ENCODE peak calls at places on chromosomes 2 and 18, in ten cellular contexts. B is HAP-1; N is prostate gland; F is thyroid gland; X is foreskin fibroblast; Y is astrocyte of the spinal cord; J is cardiac muscle cell; A is CD4-positive, alpha-beta memory T cell; C is bronchial epithelial cell; I is adrenal gland. V is an unnamed sample.

GRCh38 chr2:152611458-152612231 is 105.6 kb downstream of the PRPF40A start:
- DNase-seq in Y (peak), F (peak), A (no peak), B (no peak), X (peak), N (no peak), C (peak), J (no peak), I (peak), V (peak)

GRCh38 chr18:27473359-27473758 is 288.3 kb upstream of the CHST9 start:
- DNase-seq in X (no peak), A (no peak), F (no peak), I (no peak), B (no peak), Y (no peak), J (no peak), C (no peak), N (no peak), V (no peak)

GRCh38 chr2:33013684-33014110 is 66.9 kb downstream of the LTBP1 start:
- DNase-seq in F (no peak), A (no peak), X (peak), C (peak), I (no peak), N (no peak), Y (peak), B (no peak), J (no peak), V (no peak)

GRCh38 chr2:212032032-212032431 is 506.6 kb downstream of the ERBB4 start:
- DNase-seq in N (no peak), Y (peak), X (peak), F (no peak), J (no peak), B (no peak), C (peak), A (no peak), I (no peak), V (no peak)

GRCh38 chr2:235320341-235320740 is 173.5 kb upstream of the AGAP1 start:
- DNase-seq in C (no peak), J (no peak), F (no peak), N (no peak), B (no peak), A (no peak), X (no peak), I (no peak), Y (no peak), V (no peak)

GRCh38 chr2:106852103-106852502 is 33.9 kb downstream of the ST6GAL2 start:
- DNase-seq in C (no peak), A (no peak), I (no peak), Y (no peak), X (no peak), F (no peak), J (no peak), N (no peak), B (no peak), V (no peak)

GRCh38 chr2:199019898-199020507 is 437.7 kb downstream of the SATB2 start:
- DNase-seq in F (peak), Y (peak), B (no peak), X (peak), N (no peak), C (peak), A (no peak), I (no peak), J (peak), V (peak)

GRCh38 chr2:128384446-128384845 is 65.8 kb upstream of the HS6ST1 start:
- DNase-seq in Y (no peak), F (peak), N (no peak), J (no peak), A (no peak), C (no peak), I (no peak), X (no peak), B (no peak), V (no peak)

GRCh38 chr2:238818576-238818975 is 29.3 kb upstream of the TWIST2 start:
- DNase-seq in N (no peak), A (no peak), B (no peak), C (peak), X (no peak), Y (no peak), I (no peak), J (no peak), F (no peak), V (no peak)

GRCh38 chr2:52611757-52612156 is 1155.8 kb upstream of the CHAC2 start:
- DNase-seq in J (no peak), A (no peak), C (no peak), X (no peak), Y (no peak), N (no peak), F (no peak), B (no peak), I (no peak), V (no peak)

GRCh38 chr2:69453475-69454129 is 16.4 kb upstream of the NFU1 start:
- DNase-seq in N (no peak), X (no peak), F (peak), A (no peak), Y (no peak), J (no peak), C (no peak), I (no peak), B (no peak), V (no peak)

GRCh38 chr2:220949476-220949875 is 622.6 kb downstream of the EPHA4 start:
- DNase-seq in A (no peak), B (no peak), I (no peak), C (no peak), Y (no peak), F (no peak), J (peak), X (no peak), N (no peak), V (no peak)

GRCh38 chr2:202911203-202911512 is 315 bp downstream of the WDR12 start:
- DNase-seq in Y (no peak), J (no peak), X (no peak), C (no peak), N (no peak), I (no peak), A (no peak), B (no peak), F (no peak), V (no peak)

GRCh38 chr2:124804014-124804940 is 779.2 kb downstream of the CNTNAP5 start:
- DNase-seq in X (no peak), B (peak), N (no peak), F (no peak), A (no peak), C (peak), J (peak), I (no peak), Y (no peak), V (peak)

GRCh38 chr2:152613235-152613634 is 104.0 kb downstream of the PRPF40A start:
- DNase-seq in X (no peak), B (no peak), I (no peak), J (no peak), C (no peak), N (no peak), A (no peak), Y (peak), F (no peak), V (no peak)

GRCh38 chr2:238238766-238239551 is 879 bp downstream of the HES6 start:
- DNase-seq in B (no peak), A (peak), F (peak), X (no peak), C (no peak), I (peak), J (no peak), Y (no peak), N (no peak), V (peak)

GRCh38 chr2:229612395-229612971 is 101.9 kb downstream of the DNER start:
- DNase-seq in J (no peak), A (no peak), Y (no peak), N (peak), C (no peak), B (no peak), X (no peak), I (no peak), F (no peak), V (no peak)

GRCh38 chr2:120594856-120595685 is 140.6 kb upstream of the GLI2 start:
- DNase-seq in B (no peak), X (no peak), J (no peak), A (no peak), C (peak), I (no peak), F (peak), N (peak), Y (no peak), V (peak)

GRCh38 chr2:7835693-7836680 is 845.9 kb upstream of the ID2 start:
- DNase-seq in Y (peak), F (peak), X (no peak), B (no peak), I (no peak), C (peak), A (peak), J (no peak), N (no peak), V (no peak)

GRCh38 chr2:156192468-156192867 is 140.1 kb downstream of the NR4A2 start:
- DNase-seq in I (no peak), F (no peak), A (no peak), J (no peak), X (no peak), N (no peak), B (no peak), Y (no peak), C (peak), V (no peak)

GRCh38 chr2:4745596-4745995 is 946.6 kb upstream of the SOX11 start:
- DNase-seq in Y (no peak), C (no peak), J (peak), N (no peak), I (no peak), F (no peak), X (no peak), A (no peak), B (no peak), V (no peak)

GRCh38 chr2:132544045-132544630 is 125.9 kb downstream of the LYPD1 start:
- DNase-seq in X (no peak), C (peak), I (no peak), Y (no peak), F (no peak), B (no peak), J (no peak), A (no peak), N (no peak), V (peak)
- H3K4me3 ChIP-seq in X (no peak), C (no peak), I (no peak), Y (no peak), F (no peak), B (no peak), J (no peak), A (no peak), N (no peak), V (no peak)

GRCh38 chr2:174763793-174764179 is 486 bp downstream of the CHRNA1 start:
- DNase-seq in Y (no peak), J (no peak), B (no peak), C (peak), F (no peak), A (no peak), I (no peak), X (no peak), N (no peak), V (no peak)
- H3K4me3 ChIP-seq in Y (no peak), J (no peak), B (no peak), C (no peak), F (no peak), A (no peak), I (no peak), X (no peak), N (no peak), V (no peak)

GRCh38 chr2:217912030-217913024 is 90.5 kb downstream of the TNS1 start:
- DNase-seq in B (no peak), X (no peak), Y (no peak), C (no peak), I (no peak), N (no peak), J (no peak), A (no peak), F (no peak), V (no peak)
- H3K4me3 ChIP-seq in B (no peak), X (no peak), Y (no peak), C (no peak), I (no peak), N (no peak), J (no peak), A (no peak), F (no peak), V (no peak)

GRCh38 chr2:170881840-170882239 is 47.2 kb upstream of the GORASP2 start:
- DNase-seq in X (no peak), B (no peak), C (no peak), J (no peak), F (no peak), Y (no peak), I (no peak), A (no peak), N (no peak), V (no peak)

GRCh38 chr2:170882758-170883157 is 46.3 kb upstream of the GORASP2 start:
- DNase-seq in Y (no peak), N (no peak), A (no peak), C (no peak), B (no peak), J (no peak), X (no peak), I (no peak), F (no peak), V (no peak)

GRCh38 chr2:170878505-170878904 is 50.5 kb upstream of the GORASP2 start:
- DNase-seq in C (no peak), X (no peak), Y (peak), J (no peak), B (no peak), N (no peak), A (no peak), F (no peak), I (no peak), V (no peak)

GRCh38 chr2:170873035-170873692 is 55.9 kb upstream of the GORASP2 start:
- DNase-seq in J (peak), X (peak), N (peak), A (peak), F (peak), Y (peak), I (peak), B (peak), C (peak), V (peak)

GRCh38 chr2:170878061-170878460 is 51.0 kb upstream of the GORASP2 start:
- DNase-seq in N (no peak), J (no peak), X (no peak), C (peak), F (no peak), A (no peak), Y (peak), I (no peak), B (no peak), V (no peak)
- H3K4me3 ChIP-seq in N (no peak), J (no peak), X (no peak), C (no peak), F (no peak), A (no peak), Y (no peak), I (no peak), B (no peak), V (no peak)

GRCh38 chr18:44679912-44680270 is 797 bp upstream of the SETBP1 start:
- DNase-seq in I (peak), Y (peak), A (peak), B (peak), C (peak), X (no peak), J (peak), N (peak), F (peak), V (peak)

GRCh38 chr18:44679056-44679911 is 1.4 kb upstream of the SETBP1 start:
- DNase-seq in I (peak), Y (peak), A (peak), C (peak), J (peak), X (peak), B (peak), F (peak), N (peak), V (peak)

GRCh38 chr18:44677933-44678332 is 2.8 kb upstream of the SETBP1 start:
- DNase-seq in J (no peak), B (no peak), A (no peak), F (no peak), C (no peak), X (no peak), I (no peak), N (no peak), Y (no peak), V (no peak)

GRCh38 chr18:44680271-44681038 is at the start of gene SETBP1:
- DNase-seq in A (no peak), C (peak), J (peak), Y (peak), N (peak), B (peak), X (peak), I (peak), F (peak), V (peak)

DNA sequence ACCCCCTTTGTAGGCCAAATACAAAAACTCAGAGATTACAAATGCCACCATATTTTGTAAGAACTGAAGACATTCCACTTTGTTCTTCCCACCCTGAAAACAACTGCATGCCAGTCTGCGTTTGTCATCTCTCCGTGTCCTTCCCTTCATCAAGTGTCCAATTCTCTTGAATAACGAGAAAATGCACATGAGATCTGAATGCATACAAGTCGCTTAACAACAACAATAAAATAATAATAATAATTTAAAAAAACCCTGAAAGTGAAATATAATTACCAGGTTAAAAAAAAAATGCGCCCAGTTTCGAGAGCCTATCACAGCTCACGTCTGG is 2.0 kb upstream of the SETBP1 start:
- DNase-seq in A (no peak), I (no peak), B (no peak), J (no peak), C (no peak), X (no peak), F (no peak), Y (no peak), N (no peak), V (no peak)
- H3K4me3 ChIP-seq in A (no peak), I (peak), B (peak), J (peak), C (no peak), X (peak), F (peak), Y (peak), N (peak), V (no peak)

V was measured in hepatocyte.